ENCODE peak calls at places on chromosomes 11 and 22, in seven cellular contexts. One of them, this sample, is unnamed.

GRCh38 chr22:38124236-38124974 is 13.9 kb upstream of the BAIAP2L2 start:
- DNase-seq in Right ventricle myocardium inferior: no peak
- DNase-seq in cardiac muscle cell: no peak
- DNase-seq in NCI-H1092 treated with DMSO at 0.1 percent for 48 hours: no peak
- DNase-seq in germinal center: no peak
- DNase-seq in DMS153: no peak
- DNase-seq in iPS DF 6.9: no peak
- DNase-seq in this sample: no peak

GRCh38 chr11:7977251-7977917 is 9.8 kb upstream of the EIF3F start:
- DNase-seq in Right ventricle myocardium inferior: no peak
- DNase-seq in cardiac muscle cell: peak; percentile 73
- DNase-seq in NCI-H1092 treated with DMSO at 0.1 percent for 48 hours: no peak
- DNase-seq in germinal center: no peak
- DNase-seq in DMS153: no peak
- DNase-seq in iPS DF 6.9: no peak
- DNase-seq in this sample: no peak

GRCh38 chr11:134938212-134938611 is 526.2 kb upstream of the B3GAT1 start:
- DNase-seq in Right ventricle myocardium inferior: no peak
- DNase-seq in cardiac muscle cell: no peak
- DNase-seq in NCI-H1092 treated with DMSO at 0.1 percent for 48 hours: no peak
- DNase-seq in germinal center: no peak
- DNase-seq in DMS153: no peak
- DNase-seq in iPS DF 6.9: no peak
- DNase-seq in this sample: no peak

GRCh38 chr22:24555160-24555495 is 190 bp upstream of the GUCD1 start:
- DNase-seq in Right ventricle myocardium inferior: peak; percentile 100
- DNase-seq in cardiac muscle cell: peak; percentile 99
- DNase-seq in NCI-H1092 treated with DMSO at 0.1 percent for 48 hours: peak; percentile 98
- DNase-seq in germinal center: peak; percentile 100
- DNase-seq in DMS153: peak; percentile 98
- DNase-seq in iPS DF 6.9: peak; percentile 87
- DNase-seq in this sample: peak; percentile 96

GRCh38 chr22:21712751-21713427 is 22.7 kb downstream of the YPEL1 start:
- DNase-seq in Right ventricle myocardium inferior: no peak
- DNase-seq in cardiac muscle cell: peak; percentile 86
- DNase-seq in NCI-H1092 treated with DMSO at 0.1 percent for 48 hours: peak; percentile 82
- DNase-seq in germinal center: peak; percentile 72
- DNase-seq in DMS153: no peak
- DNase-seq in iPS DF 6.9: peak; percentile 41
- DNase-seq in this sample: peak; percentile 5

GRCh38 chr22:44428941-44429615 is 69.0 kb downstream of the RTL6 start:
- DNase-seq in Right ventricle myocardium inferior: no peak
- DNase-seq in cardiac muscle cell: no peak
- DNase-seq in NCI-H1092 treated with DMSO at 0.1 percent for 48 hours: no peak
- DNase-seq in germinal center: no peak
- DNase-seq in DMS153: no peak
- DNase-seq in iPS DF 6.9: no peak
- DNase-seq in this sample: no peak

GRCh38 chr11:62980133-62980760 is 4.5 kb downstream of the SLC22A6 start:
- DNase-seq in Right ventricle myocardium inferior: no peak
- DNase-seq in cardiac muscle cell: peak; percentile 21
- DNase-seq in NCI-H1092 treated with DMSO at 0.1 percent for 48 hours: no peak
- DNase-seq in germinal center: no peak
- DNase-seq in DMS153: no peak
- DNase-seq in iPS DF 6.9: no peak
- DNase-seq in this sample: no peak

GRCh38 chr22:33861216-33861875 is 58.9 kb downstream of the LARGE1 start:
- DNase-seq in Right ventricle myocardium inferior: no peak
- DNase-seq in cardiac muscle cell: no peak
- DNase-seq in NCI-H1092 treated with DMSO at 0.1 percent for 48 hours: no peak
- DNase-seq in germinal center: no peak
- DNase-seq in DMS153: no peak
- DNase-seq in iPS DF 6.9: no peak
- DNase-seq in this sample: no peak

This sample was measured in NCI-H345.